ENCODE peak calls at places on chromosomes 5 and 9, in nine cellular contexts. P is tibial artery, T is psoas muscle, D is WERI-Rb-1, H is GM23338, V is MM.1S, U is cardiac fibroblast, Q is nephron progenitor cell, A is endothelial cell. J is an unnamed sample.

GRCh38 chr5:137217599-137218200 is 281.4 kb downstream of the SPOCK1 start:
- DNase-seq in P (no peak), T (no peak), D (no peak), H (no peak), V (no peak), U (peak), Q (no peak), A (no peak), J (no peak)

GRCh38 chr9:131228096-131228495 is 48.2 kb downstream of the FAM78A start:
- DNase-seq in P (no peak), T (no peak), D (no peak), H (no peak), V (no peak), U (no peak), Q (no peak), A (no peak), J (no peak)

GRCh38 chr5:104189909-104190308 is 627.3 kb upstream of the NUDT12 start:
- DNase-seq in P (no peak), T (no peak), D (no peak), H (no peak), V (peak), U (peak), Q (no peak), A (no peak), J (no peak)

GRCh38 chr9:82057805-82058204 is 69.2 kb downstream of the SPATA31D1 start:
- DNase-seq in P (no peak), T (no peak), D (no peak), H (no peak), V (peak), U (no peak), Q (no peak), A (no peak), J (no peak)

GRCh38 chr9:38423939-38424843 is at the start of gene IGFBPL1:
- DNase-seq in P (no peak), T (no peak), D (peak), H (peak), V (peak), U (no peak), Q (peak), A (peak), J (peak)

GRCh38 chr9:122334916-122335315 is 35.9 kb upstream of the PTGS1 start:
- DNase-seq in P (no peak), T (no peak), D (no peak), H (no peak), V (no peak), U (no peak), Q (no peak), A (no peak), J (no peak)

GRCh38 chr9:36903541-36904435 is 130.3 kb downstream of the PAX5 start:
- DNase-seq in P (no peak), T (no peak), D (no peak), H (no peak), V (no peak), U (peak), Q (no peak), A (no peak), J (no peak)

GRCh38 chr5:139402561-139403158 is 1.2 kb downstream of the SPATA24 start:
- DNase-seq in P (no peak), T (peak), D (peak), H (peak), V (peak), U (no peak), Q (no peak), A (peak), J (no peak)

GRCh38 chr9:4787876-4788275 is 4.9 kb upstream of the RCL1 start:
- DNase-seq in P (no peak), T (no peak), D (no peak), H (no peak), V (no peak), U (no peak), Q (no peak), A (no peak), J (no peak)

GRCh38 chr9:137804908-137805356 is 72.7 kb upstream of the CACNA1B start:
- DNase-seq in P (no peak), T (no peak), D (no peak), H (no peak), V (no peak), U (no peak), Q (no peak), A (no peak), J (no peak)

GRCh38 chr9:133125706-133126696 is 5.0 kb upstream of the RALGDS start:
- DNase-seq in P (peak), T (peak), D (no peak), H (no peak), V (no peak), U (peak), Q (no peak), A (no peak), J (no peak)

GRCh38 chr5:10031817-10032216 is 217.9 kb downstream of the ATPSCKMT start:
- DNase-seq in P (no peak), T (no peak), D (no peak), H (peak), V (no peak), U (no peak), Q (no peak), A (no peak), J (no peak)

GRCh38 chr9:135088348-135088978 is 995 bp downstream of the OLFM1 start:
- DNase-seq in P (no peak), T (no peak), D (no peak), H (peak), V (no peak), U (no peak), Q (no peak), A (no peak), J (no peak)

GRCh38 chr9:135086597-135087488 is 625 bp upstream of the OLFM1 start:
- DNase-seq in P (no peak), T (peak), D (no peak), H (no peak), V (no peak), U (no peak), Q (no peak), A (no peak), J (no peak)

GRCh38 chr9:135085830-135086546 is 1.5 kb upstream of the OLFM1 start:
- DNase-seq in P (peak), T (peak), D (peak), H (peak), V (peak), U (peak), Q (peak), A (peak), J (peak)

GRCh38 chr9:135087899-135088347 is 455 bp downstream of the OLFM1 start:
- DNase-seq in P (no peak), T (peak), D (no peak), H (peak), V (no peak), U (no peak), Q (peak), A (peak), J (no peak)

DNA sequence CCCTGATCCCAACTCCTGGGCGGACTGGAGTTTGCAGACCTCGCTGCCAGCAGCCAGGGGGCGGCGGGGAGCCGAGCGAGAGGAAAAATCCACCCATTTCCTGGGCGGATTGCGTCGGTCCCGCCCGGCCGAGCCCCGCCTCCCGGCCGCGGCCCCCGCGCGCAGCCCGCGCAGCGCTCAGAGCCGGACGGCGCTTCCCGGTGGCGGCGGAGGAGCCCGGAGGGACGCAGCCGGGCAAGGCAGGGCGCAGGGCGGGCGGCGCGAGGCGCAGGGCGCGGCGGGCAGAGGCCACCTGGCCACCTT is at the start of gene OLFM1:
- DNase-seq in P (peak), T (peak), D (peak), H (peak), V (no peak), U (peak), Q (peak), A (peak), J (peak)
- TF ChIP-seq CTCF in P (peak), T (peak), D (peak), H (peak), V (no peak), U (peak), Q (peak), A (peak), J (peak)

GRCh38 chr9:127802576-127803443 is at the start of gene FPGS:
- DNase-seq in P (peak), T (peak), D (peak), H (peak), V (peak), U (peak), Q (peak), A (peak), J (peak)

GRCh38 chr9:127808347-127809001 is 5.8 kb downstream of the FPGS start:
- DNase-seq in P (no peak), T (no peak), D (no peak), H (no peak), V (no peak), U (no peak), Q (no peak), A (no peak), J (no peak)

GRCh38 chr9:127803507-127804352 is 1.0 kb downstream of the FPGS start:
- DNase-seq in P (peak), T (peak), D (no peak), H (peak), V (peak), U (peak), Q (no peak), A (no peak), J (no peak)

GRCh38 chr9:127806871-127807270 is 4.2 kb downstream of the FPGS start:
- DNase-seq in P (no peak), T (no peak), D (no peak), H (no peak), V (no peak), U (no peak), Q (no peak), A (no peak), J (no peak)

GRCh38 chr9:127805620-127806019 is 2.9 kb downstream of the FPGS start:
- DNase-seq in P (no peak), T (no peak), D (peak), H (peak), V (peak), U (no peak), Q (peak), A (peak), J (no peak)
- TF ChIP-seq CTCF in P (no peak), T (no peak), D (peak), H (peak), V (peak), U (peak), Q (peak), A (peak), J (no peak)

GRCh38 chr5:19608434-19608833 is 379.6 kb downstream of the CDH18 start:
- DNase-seq in P (no peak), T (no peak), D (no peak), H (peak), V (peak), U (no peak), Q (no peak), A (no peak), J (no peak)
- TF ChIP-seq CTCF in P (no peak), T (no peak), D (peak), H (no peak), V (peak), U (no peak), Q (no peak), A (no peak), J (peak)

GRCh38 chr9:98191210-98191609 is 1.2 kb downstream of the CORO2A start:
- DNase-seq in P (no peak), T (no peak), D (no peak), H (no peak), V (no peak), U (no peak), Q (no peak), A (no peak), J (no peak)

GRCh38 chr9:98193336-98193944 is 1.0 kb upstream of the CORO2A start:
- DNase-seq in P (no peak), T (no peak), D (no peak), H (no peak), V (no peak), U (no peak), Q (no peak), A (no peak), J (no peak)

GRCh38 chr9:98190757-98191105 is 1.7 kb downstream of the CORO2A start:
- DNase-seq in P (no peak), T (no peak), D (no peak), H (no peak), V (no peak), U (no peak), Q (no peak), A (no peak), J (no peak)

GRCh38 chr9:98191615-98192502 is 578 bp downstream of the CORO2A start:
- DNase-seq in P (no peak), T (peak), D (peak), H (peak), V (no peak), U (no peak), Q (peak), A (peak), J (no peak)

GRCh38 chr9:98192503-98193335 is at the start of gene CORO2A:
- DNase-seq in P (peak), T (peak), D (peak), H (peak), V (peak), U (peak), Q (peak), A (peak), J (peak)
- TF ChIP-seq CTCF in P (no peak), T (no peak), D (peak), H (peak), V (peak), U (peak), Q (peak), A (no peak), J (peak)

GRCh38 chr5:134116789-134117761 is 2.6 kb downstream of the TCF7 start:
- DNase-seq in P (no peak), T (no peak), D (no peak), H (no peak), V (no peak), U (no peak), Q (no peak), A (no peak), J (no peak)
- TF ChIP-seq CTCF in P (no peak), T (no peak), D (no peak), H (no peak), V (no peak), U (no peak), Q (no peak), A (no peak), J (no peak)

GRCh38 chr9:18822850-18823249 is 210.2 kb downstream of the SAXO1 start:
- DNase-seq in P (no peak), T (no peak), D (no peak), H (no peak), V (no peak), U (no peak), Q (no peak), A (no peak), J (no peak)

GRCh38 chr9:18826248-18826647 is 206.8 kb downstream of the SAXO1 start:
- DNase-seq in P (no peak), T (no peak), D (peak), H (no peak), V (no peak), U (no peak), Q (no peak), A (no peak), J (no peak)

GRCh38 chr9:18825775-18826174 is 207.2 kb downstream of the SAXO1 start:
- DNase-seq in P (no peak), T (no peak), D (no peak), H (no peak), V (no peak), U (no peak), Q (no peak), A (no peak), J (no peak)

GRCh38 chr9:18821794-18822193 is 211.2 kb downstream of the SAXO1 start:
- DNase-seq in P (no peak), T (no peak), D (no peak), H (peak), V (no peak), U (no peak), Q (no peak), A (no peak), J (no peak)

GRCh38 chr9:18824095-18824666 is 208.8 kb downstream of the SAXO1 start:
- DNase-seq in P (no peak), T (no peak), D (peak), H (peak), V (no peak), U (peak), Q (no peak), A (no peak), J (no peak)
- TF ChIP-seq CTCF in P (no peak), T (no peak), D (peak), H (peak), V (no peak), U (peak), Q (no peak), A (no peak), J (peak)

GRCh38 chr5:25544652-25545249 is 900.0 kb upstream of the CDH10 start:
- DNase-seq in P (no peak), T (no peak), D (peak), H (peak), V (peak), U (no peak), Q (peak), A (peak), J (no peak)
- TF ChIP-seq CTCF in P (no peak), T (peak), D (peak), H (peak), V (peak), U (peak), Q (peak), A (peak), J (peak)

J was measured in dorsolateral prefrontal cortex.